ENCODE peak calls at places on chromosomes 5 and 9, in seven cellular contexts. X is mammary epithelial cell, A is skeletal muscle cell, G is KBM-7, F is H54, T is A673, P is aorta. M is an unnamed sample.

GRCh38 chr9:103894184-103894583 is 199.9 kb upstream of the SMC2 start:
- DNase-seq in F (no peak), A (no peak), T (no peak), P (no peak), X (no peak), G (no peak), M (no peak)

GRCh38 chr9:8651126-8651525 is 851.5 kb upstream of the DMAC1 start:
- DNase-seq in A (no peak), P (no peak), G (no peak), F (no peak), X (no peak), T (no peak), M (no peak)

GRCh38 chr9:12739014-12739413 is 35.8 kb upstream of the LURAP1L start:
- DNase-seq in T (peak), F (no peak), P (no peak), X (peak), A (peak), G (no peak), M (peak)

GRCh38 chr5:137051165-137051564 is 448.0 kb downstream of the SPOCK1 start:
- DNase-seq in T (no peak), G (no peak), X (peak), P (no peak), A (no peak), F (no peak), M (no peak)

GRCh38 chr5:149671544-149671943 is 58.6 kb upstream of the PPARGC1B start:
- DNase-seq in A (no peak), T (no peak), X (peak), G (no peak), P (no peak), F (no peak), M (no peak)

GRCh38 chr9:20189871-20190270 is 401.0 kb upstream of the SLC24A2 start:
- DNase-seq in P (no peak), T (no peak), A (no peak), G (no peak), X (no peak), F (no peak), M (no peak)

GRCh38 chr9:134491856-134492255 is 149.7 kb upstream of the COL5A1 start:
- DNase-seq in X (no peak), G (no peak), T (no peak), P (peak), A (no peak), F (no peak), M (no peak)

GRCh38 chr9:1939926-1940368 is 75.2 kb upstream of the SMARCA2 start:
- DNase-seq in A (no peak), T (peak), G (peak), F (no peak), X (peak), P (no peak), M (peak)

GRCh38 chr5:145056805-145057204 is 778.3 kb downstream of the PRELID2 start:
- DNase-seq in A (no peak), T (peak), F (peak), G (no peak), X (peak), P (no peak), M (peak)

GRCh38 chr9:71675129-71675856 is 93.0 kb downstream of the CEMIP2 start:
- DNase-seq in F (no peak), P (no peak), T (no peak), G (peak), A (no peak), X (no peak), M (no peak)

GRCh38 chr5:132496631-132497487 is 6.3 kb upstream of the IRF1 start:
- DNase-seq in A (no peak), X (peak), F (peak), T (peak), P (peak), G (peak), M (peak)

GRCh38 chr5:138947780-138948179 is 72.6 kb upstream of the LRRTM2 start:
- DNase-seq in X (no peak), P (no peak), G (no peak), T (no peak), F (no peak), A (no peak), M (no peak)

GRCh38 chr5:58200451-58200850 is 259.4 kb downstream of the PLK2 start:
- DNase-seq in G (no peak), T (no peak), F (no peak), P (no peak), A (no peak), X (no peak), M (no peak)

GRCh38 chr5:145943674-145944121 is 7.3 kb downstream of the SH3RF2 start:
- DNase-seq in T (peak), F (no peak), X (peak), G (peak), A (no peak), P (no peak), M (peak)

GRCh38 chr5:53263151-53263550 is 153.6 kb upstream of the MOCS2 start:
- DNase-seq in P (no peak), G (no peak), A (no peak), T (no peak), X (no peak), F (no peak), M (no peak)

GRCh38 chr9:106179181-106179580 is 484.8 kb downstream of the TMEM38B start:
- DNase-seq in T (no peak), X (no peak), P (no peak), F (no peak), G (no peak), A (no peak), M (no peak)

GRCh38 chr5:117888688-117889087 is 1099.7 kb downstream of the DTWD2 start:
- DNase-seq in A (no peak), X (no peak), F (no peak), P (no peak), T (no peak), G (no peak), M (no peak)

GRCh38 chr9:35859310-35859994 is 10.7 kb downstream of the OR13J1 start:
- DNase-seq in P (no peak), X (peak), F (no peak), G (no peak), T (peak), A (no peak), M (peak)

GRCh38 chr5:38719916-38720315 is 125.9 kb upstream of the OSMR start:
- DNase-seq in F (peak), X (peak), P (no peak), T (peak), G (no peak), A (no peak), M (peak)

GRCh38 chr9:125393426-125393825 is 131.8 kb downstream of the GAPVD1 start:
- DNase-seq in G (no peak), X (peak), T (no peak), A (no peak), F (peak), P (no peak), M (peak)

GRCh38 chr9:95574176-95574575 is 57.4 kb upstream of the PTCH1 start:
- DNase-seq in X (no peak), P (no peak), T (peak), A (no peak), G (no peak), F (no peak), M (no peak)

GRCh38 chr9:94624621-94625020 is 14.7 kb downstream of the FBP1 start:
- DNase-seq in F (no peak), X (no peak), T (no peak), A (no peak), G (no peak), P (no peak), M (no peak)

GRCh38 chr9:112054916-112055315 is 120.2 kb downstream of the SUSD1 start:
- DNase-seq in P (no peak), X (no peak), G (no peak), A (no peak), T (no peak), F (no peak), M (no peak)

GRCh38 chr9:100575765-100576368 is 2.0 kb upstream of the CAVIN4 start:
- DNase-seq in A (no peak), T (no peak), F (peak), X (peak), P (no peak), G (no peak), M (peak)

GRCh38 chr9:4741365-4742031 is 496 bp upstream of the AK3 start:
- DNase-seq in G (peak), F (no peak), P (peak), T (peak), A (no peak), X (peak), M (peak)

GRCh38 chr5:170275376-170275994 is 22.1 kb downstream of the LCP2 start:
- DNase-seq in A (no peak), G (no peak), X (no peak), F (no peak), T (no peak), P (no peak), M (no peak)

GRCh38 chr5:180153991-180154390 is 55.0 kb downstream of the RASGEF1C start:
- DNase-seq in F (no peak), P (no peak), T (no peak), A (no peak), G (no peak), X (no peak), M (no peak)

GRCh38 chr9:10059044-10059443 is 553.8 kb downstream of the PTPRD start:
- DNase-seq in X (peak), G (peak), F (no peak), A (peak), T (peak), P (no peak), M (peak)

GRCh38 chr5:56340196-56340980 is 107.3 kb upstream of the ANKRD55 start:
- DNase-seq in F (no peak), A (no peak), G (no peak), T (no peak), X (peak), P (no peak), M (peak)

GRCh38 chr9:95626885-95627558 is 110.3 kb upstream of the PTCH1 start:
- DNase-seq in F (no peak), X (no peak), A (no peak), T (peak), G (peak), P (peak), M (no peak)

GRCh38 chr5:116576043-116576713 is 1.6 kb upstream of the SEMA6A start:
- DNase-seq in X (peak), T (peak), F (peak), A (no peak), G (peak), P (peak), M (peak)

GRCh38 chr9:126788631-126789349 is 16.1 kb upstream of the ZBTB43 start:
- DNase-seq in F (peak), A (peak), P (no peak), G (no peak), X (peak), T (no peak), M (peak)

GRCh38 chr5:159849437-159850191 is 66.7 kb upstream of the ADRA1B start:
- DNase-seq in F (peak), G (no peak), X (peak), T (no peak), A (peak), P (no peak), M (peak)

GRCh38 chr5:141345327-141345726 is 1.7 kb downstream of the PCDHGA3 start:
- DNase-seq in G (no peak), A (no peak), P (no peak), T (no peak), F (no peak), X (no peak), M (no peak)

GRCh38 chr9:37953775-37954437 is 50.0 kb upstream of the SLC25A51 start:
- DNase-seq in G (no peak), F (peak), X (peak), P (peak), T (peak), A (peak), M (peak)

GRCh38 chr9:105246656-105247162 is 2.3 kb downstream of the SLC44A1 start:
- DNase-seq in G (no peak), P (no peak), A (no peak), F (no peak), T (no peak), X (no peak), M (no peak)

M was measured in fibroblast of lung.